ENCODE peak calls at places on chromosomes 12 and 14, in four cellular contexts. K is GM12878; Q is effector memory CD4-positive, alpha-beta T cell; C is tibial nerve. E is an unnamed sample.

GRCh38 chr12:3122841-3123678 is 45.9 kb downstream of the TSPAN9 start:
- DNase-seq in K (no peak), Q (no peak), C (peak), E (peak)

GRCh38 chr12:663293-663871 is at the start of gene NINJ2:
- DNase-seq in K (no peak), Q (no peak), C (no peak), E (no peak)

GRCh38 chr12:109513977-109514376 is 36.5 kb downstream of the UBE3B start:
- DNase-seq in K (no peak), Q (no peak), C (no peak), E (no peak)

GRCh38 chr14:65185859-65186258 is 83.5 kb upstream of the MAX start:
- DNase-seq in K (no peak), Q (no peak), C (no peak), E (no peak)

GRCh38 chr12:110046451-110047187 is 1.7 kb downstream of the C12orf76 start:
- DNase-seq in K (no peak), Q (no peak), C (no peak), E (no peak)

GRCh38 chr14:92516966-92517350 is 3.4 kb downstream of the RIN3 start:
- DNase-seq in K (no peak), Q (no peak), C (no peak), E (no peak)

GRCh38 chr12:54009171-54010052 is 627 bp downstream of the HOXC8 start:
- DNase-seq in K (no peak), Q (no peak), C (no peak), E (no peak)

GRCh38 chr14:68104518-68104917 is 284.9 kb downstream of the RAD51B start:
- DNase-seq in K (no peak), Q (no peak), C (no peak), E (no peak)

GRCh38 chr12:100668939-100669536 is 95.6 kb downstream of the GAS2L3 start:
- DNase-seq in K (no peak), Q (no peak), C (peak), E (no peak)

GRCh38 chr12:96193725-96194571 is at the start of gene ELK3:
- DNase-seq in K (no peak), Q (peak), C (peak), E (peak)

GRCh38 chr12:102427542-102427923 is 52.8 kb downstream of the IGF1 start:
- DNase-seq in K (no peak), Q (no peak), C (no peak), E (peak)

GRCh38 chr12:41795066-41795465 is 349.6 kb downstream of the GXYLT1 start:
- DNase-seq in K (no peak), Q (no peak), C (no peak), E (no peak)

GRCh38 chr12:42296503-42297109 is 29.3 kb downstream of the ZCRB1 start:
- DNase-seq in K (no peak), Q (no peak), C (no peak), E (no peak)

GRCh38 chr12:105672171-105672570 is 341.7 kb downstream of the C12orf75 start:
- DNase-seq in K (no peak), Q (no peak), C (no peak), E (no peak)

GRCh38 chr12:90940872-90941499 is 14.0 kb downstream of the CCER1 start:
- DNase-seq in K (no peak), Q (no peak), C (no peak), E (no peak)

GRCh38 chr12:53219116-53219955 is 12.3 kb upstream of the ITGB7 start:
- DNase-seq in K (no peak), Q (no peak), C (no peak), E (no peak)

GRCh38 chr14:103702095-103702494 is 13.2 kb downstream of the XRCC3 start:
- DNase-seq in K (no peak), Q (no peak), C (no peak), E (no peak)

GRCh38 chr12:115010324-115010995 is 326.5 kb upstream of the TBX3 start:
- DNase-seq in K (no peak), Q (no peak), C (no peak), E (no peak)

GRCh38 chr12:85191-85666 is 18.7 kb downstream of the IQSEC3 start:
- DNase-seq in K (no peak), Q (no peak), C (no peak), E (no peak)

GRCh38 chr14:71692496-71692895 is 239.7 kb upstream of the RGS6 start:
- DNase-seq in K (no peak), Q (no peak), C (no peak), E (no peak)

GRCh38 chr12:27652174-27652763 is 44.0 kb upstream of the REP15 start:
- DNase-seq in K (peak), Q (no peak), C (peak), E (peak)

GRCh38 chr14:74596747-74597456 is 15.1 kb downstream of the LTBP2 start:
- DNase-seq in K (no peak), Q (no peak), C (no peak), E (peak)

GRCh38 chr14:40909906-40910305 is 696.8 kb upstream of the LRFN5 start:
- DNase-seq in K (no peak), Q (no peak), C (no peak), E (no peak)

GRCh38 chr14:68193970-68194634 is 374.5 kb downstream of the RAD51B start:
- DNase-seq in K (no peak), Q (no peak), C (no peak), E (no peak)

GRCh38 chr14:81509321-81509720 is 24.3 kb downstream of the SEL1L start:
- DNase-seq in K (no peak), Q (no peak), C (no peak), E (no peak)

GRCh38 chr14:54699087-54699530 is 132.2 kb downstream of the SAMD4A start:
- DNase-seq in K (no peak), Q (no peak), C (no peak), E (peak)

GRCh38 chr12:7155471-7156034 is 25.4 kb downstream of the CLSTN3 start:
- DNase-seq in K (no peak), Q (no peak), C (no peak), E (no peak)

GRCh38 chr14:89793367-89793716 is 161.2 kb downstream of the EFCAB11 start:
- DNase-seq in K (no peak), Q (no peak), C (no peak), E (no peak)

GRCh38 chr12:50101663-50102062 is 2.1 kb upstream of the GPD1 start:
- DNase-seq in K (no peak), Q (no peak), C (no peak), E (no peak)

GRCh38 chr14:102902523-102903247 is 19.8 kb upstream of the AMN start:
- DNase-seq in K (no peak), Q (no peak), C (no peak), E (no peak)

GRCh38 chr14:61619494-61619893 is 75.8 kb upstream of the HIF1A start:
- DNase-seq in K (no peak), Q (no peak), C (no peak), E (no peak)
- H3K27ac ChIP-seq in K (no peak), Q (no peak), C (no peak), E (no peak)

DNA sequence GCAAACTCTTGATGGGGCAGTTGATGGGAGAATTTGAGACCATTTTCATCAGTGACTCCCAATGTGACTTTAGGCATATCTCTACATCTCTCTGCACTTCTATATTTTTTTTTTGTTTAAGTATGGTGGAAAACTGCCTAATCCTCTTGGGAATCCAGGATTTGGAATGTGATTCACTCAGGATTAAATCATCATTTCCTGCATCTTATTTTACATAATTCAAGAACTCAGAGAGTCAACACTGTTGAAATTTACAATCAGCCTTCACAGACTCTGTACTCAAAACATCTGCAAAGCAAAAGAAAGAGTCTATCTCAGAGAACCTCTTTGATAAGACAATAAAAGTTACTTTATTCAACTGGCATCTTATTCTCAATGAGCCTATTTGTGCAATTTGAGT is 260.7 kb upstream of the NOS1 start:
- DNase-seq in K (no peak), Q (no peak), C (no peak), E (no peak)
- H3K27ac ChIP-seq in K (no peak), Q (no peak), C (no peak), E (no peak)

GRCh38 chr14:23614395-23614828 is 21.8 kb upstream of the DHRS2 start:
- DNase-seq in K (no peak), Q (no peak), C (no peak), E (no peak)
- H3K27ac ChIP-seq in K (no peak), Q (no peak), C (no peak), E (no peak)

GRCh38 chr14:32763673-32764072 is 175.0 kb upstream of the NPAS3 start:
- DNase-seq in K (no peak), Q (no peak), C (no peak), E (no peak)
- H3K27ac ChIP-seq in K (no peak), Q (no peak), C (no peak), E (no peak)

DNA sequence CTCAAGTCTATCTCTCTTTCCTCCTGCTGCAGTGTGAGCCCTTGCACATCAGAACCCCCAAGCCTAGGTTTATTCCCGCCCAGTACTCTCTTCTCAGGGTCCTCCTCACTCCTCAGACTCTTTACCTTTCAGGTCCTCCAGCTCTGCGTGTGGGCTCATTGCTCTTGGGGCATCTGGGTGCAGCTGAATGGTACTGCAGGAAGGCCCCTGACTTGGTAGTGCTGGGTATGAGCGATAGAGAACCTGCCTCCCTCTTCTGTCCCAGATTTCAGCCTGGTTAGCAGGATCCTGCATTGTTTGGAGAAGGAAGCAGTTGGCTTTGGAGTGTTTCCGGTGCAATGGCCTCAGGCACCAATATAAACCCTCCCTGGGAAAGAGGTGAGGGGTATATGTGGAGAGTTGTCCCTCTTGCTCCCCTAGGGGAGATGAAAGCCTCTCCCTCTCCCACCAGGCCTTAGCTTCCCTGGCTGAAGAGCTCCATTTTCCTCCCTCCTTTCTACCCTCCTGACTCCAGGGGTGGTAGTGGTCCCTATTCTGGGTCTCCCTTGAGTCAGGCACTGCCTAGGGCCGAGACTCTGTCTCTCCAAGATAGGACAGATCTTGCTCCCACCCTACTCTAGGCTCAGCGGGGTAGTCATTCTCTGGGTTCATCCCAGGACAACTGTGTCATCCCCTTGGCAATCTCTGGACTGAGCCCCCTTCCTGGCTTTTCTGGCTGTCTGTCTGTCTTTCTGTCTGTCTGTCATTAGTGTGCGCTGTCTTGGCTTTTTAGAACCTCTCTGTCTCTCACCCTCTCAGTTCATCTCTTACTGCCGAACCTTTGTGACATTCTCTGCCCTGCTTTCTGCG is 3.8 kb downstream of the LRP1 start:
- DNase-seq in K (no peak), Q (no peak), C (no peak), E (no peak)
- H3K27ac ChIP-seq in K (no peak), Q (no peak), C (peak), E (peak)

GRCh38 chr12:25994901-25995625 is 36.6 kb downstream of the RASSF8 start:
- DNase-seq in K (no peak), Q (no peak), C (no peak), E (no peak)
- H3K27ac ChIP-seq in K (no peak), Q (no peak), C (no peak), E (no peak)

DNA sequence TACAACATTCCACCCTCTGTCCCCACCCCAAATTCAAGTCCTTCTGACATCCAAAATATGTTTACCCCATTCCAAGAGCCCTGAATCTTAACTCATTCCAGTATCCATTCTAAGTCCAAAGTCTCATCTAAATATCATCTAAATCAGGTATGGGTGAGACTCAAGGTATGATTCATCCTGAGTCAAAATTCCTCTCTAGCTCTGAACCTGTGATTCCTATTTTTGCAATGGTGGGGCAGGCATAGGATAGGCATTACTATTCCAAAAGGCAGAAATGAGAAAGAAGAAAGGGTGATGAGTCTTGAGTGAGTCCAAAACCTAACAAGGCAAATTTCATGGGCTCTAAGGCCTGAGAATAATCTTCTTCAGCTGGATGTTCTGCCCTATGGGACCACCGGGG is 140.3 kb upstream of the FAR2 start:
- DNase-seq in K (no peak), Q (no peak), C (no peak), E (no peak)
- H3K27ac ChIP-seq in K (no peak), Q (no peak), C (no peak), E (no peak)

DNA sequence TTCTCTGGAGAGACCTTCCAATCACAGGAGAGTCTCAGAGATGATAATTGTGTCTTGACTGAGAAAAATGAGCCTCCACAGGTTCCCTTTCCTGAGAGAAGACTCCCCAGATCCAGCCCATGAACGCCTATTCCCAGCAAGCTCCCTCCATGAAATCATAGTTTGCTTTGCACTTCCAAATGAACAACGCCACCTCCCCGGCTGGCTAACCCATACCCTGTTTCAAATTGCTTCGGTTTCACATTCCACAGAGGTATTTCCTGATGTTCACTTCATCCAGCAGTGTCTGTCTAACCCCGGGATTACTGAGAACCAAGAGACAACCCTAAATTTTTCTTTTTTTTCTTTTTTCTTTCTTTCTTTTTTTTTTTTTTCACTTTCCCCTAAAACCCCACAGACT is 124.1 kb upstream of the RFLNA start:
- DNase-seq in K (no peak), Q (no peak), C (no peak), E (no peak)
- H3K27ac ChIP-seq in K (no peak), Q (no peak), C (no peak), E (no peak)

GRCh38 chr12:124715121-124715990 is 147.9 kb upstream of the NCOR2 start:
- DNase-seq in K (no peak), Q (no peak), C (no peak), E (no peak)
- H3K27ac ChIP-seq in K (no peak), Q (no peak), C (no peak), E (no peak)

GRCh38 chr12:93273834-93274705 is 103.7 kb upstream of the NUDT4 start:
- DNase-seq in K (no peak), Q (no peak), C (no peak), E (no peak)
- H3K27ac ChIP-seq in K (no peak), Q (no peak), C (no peak), E (no peak)

E was measured in gastrocnemius medialis.